ENCODE peak calls at places on chromosomes 16 and 17, in five cellular contexts. K is K562, D is thoracic aorta, Y is kidney, V is colonic mucosa. N is an unnamed sample.

GRCh38 chr17:4944163-4944553 is 4.1 kb downstream of the RNF167 start:
- DNase-seq in V (no peak), D (no peak), Y (no peak), K (no peak), N (no peak)

GRCh38 chr17:64202683-64203430 is 60.2 kb downstream of the TEX2 start:
- DNase-seq in V (no peak), Y (no peak), D (no peak), K (no peak), N (no peak)

GRCh38 chr17:79750650-79751545 is 20.2 kb downstream of the ENPP7 start:
- DNase-seq in Y (peak; percentile 5), K (no peak), D (no peak), V (no peak), N (no peak)

GRCh38 chr17:34114174-34114573 is 140.9 kb upstream of the CCL2 start:
- DNase-seq in V (no peak), D (no peak), Y (no peak), K (no peak), N (no peak)

GRCh38 chr17:75932852-75933251 is 8.0 kb downstream of the FBF1 start:
- DNase-seq in K (no peak), V (no peak), D (no peak), Y (no peak), N (no peak)

GRCh38 chr16:51592535-51592934 is 441.5 kb upstream of the SALL1 start:
- DNase-seq in D (no peak), K (no peak), V (no peak), Y (no peak), N (no peak)

GRCh38 chr16:16143038-16143763 is 80.1 kb downstream of the ABCC6 start:
- DNase-seq in K (peak; percentile 55), V (no peak), Y (peak; percentile 37), D (no peak), N (peak; percentile 32)

GRCh38 chr17:81405382-81406005 is 10.2 kb downstream of the BAHCC1 start:
- DNase-seq in K (no peak), V (no peak), D (peak; percentile 73), Y (peak; percentile 93), N (peak; percentile 59)

GRCh38 chr17:17141860-17142552 is 64.1 kb downstream of the PLD6 start:
- DNase-seq in Y (no peak), V (no peak), K (peak; percentile 76), D (no peak), N (no peak)

GRCh38 chr17:79020631-79021301 is 3.2 kb upstream of the C1QTNF1 start:
- DNase-seq in V (no peak), K (no peak), Y (no peak), D (no peak), N (no peak)

GRCh38 chr17:59105852-59106462 is 723 bp downstream of the TRIM37 start:
- DNase-seq in V (peak; percentile 80), D (peak; percentile 5), Y (peak; percentile 87), K (no peak), N (peak; percentile 82)

GRCh38 chr16:66511615-66512500 is 38.1 kb downstream of the TK2 start:
- DNase-seq in K (peak; percentile 43), V (no peak), D (no peak), Y (no peak), N (no peak)

GRCh38 chr17:2635241-2635640 is 41.8 kb downstream of the PAFAH1B1 start:
- DNase-seq in K (no peak), D (no peak), Y (no peak), V (no peak), N (no peak)

GRCh38 chr17:47621293-47622178 is 28.2 kb upstream of the KPNB1 start:
- DNase-seq in Y (peak; percentile 77), D (no peak), K (no peak), V (no peak), N (no peak)

GRCh38 chr17:43891851-43892671 is 15.3 kb downstream of the MPP2 start:
- DNase-seq in K (no peak), Y (no peak), D (no peak), V (no peak), N (no peak)

GRCh38 chr16:73447850-73448249 is 399.9 kb upstream of the ZFHX3 start:
- DNase-seq in D (no peak), K (no peak), Y (no peak), V (no peak), N (no peak)
- H3K9me3 ChIP-seq in D (peaks cover 16% of the 10 kb centered on the region), K (peaks cover 1% of the 10 kb centered on the region), Y (peaks cover 3% of the 10 kb centered on the region), V (no peaks in the 10 kb centered on the region), N (peaks cover 13% of the 10 kb centered on the region)

DNA sequence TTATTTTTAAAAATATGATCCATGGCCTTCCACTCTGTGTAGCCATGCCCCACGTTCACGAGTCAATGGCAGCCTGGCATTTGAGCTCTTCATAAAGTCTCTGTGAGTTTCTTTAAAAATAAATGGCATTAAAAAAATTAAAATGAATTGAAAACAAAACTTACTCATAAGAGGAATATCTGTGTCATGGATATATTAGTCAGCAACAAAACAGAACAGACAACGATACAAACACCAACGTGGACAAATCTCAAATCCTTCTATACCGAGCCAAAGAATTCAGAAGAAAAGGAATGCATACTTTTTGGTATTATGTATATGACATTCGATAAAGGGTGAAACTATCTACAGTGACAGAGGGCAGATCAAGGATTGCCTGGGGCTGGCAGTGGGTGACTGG is 8.2 kb upstream of the CMIP start:
- DNase-seq in K (no peak), D (no peak), V (no peak), Y (no peak), N (no peak)
- H3K4me1 ChIP-seq in K (peaks cover 6% of the 10 kb centered on the region), D (no peaks in the 10 kb centered on the region), V (no peaks in the 10 kb centered on the region), Y (peaks cover 6% of the 10 kb centered on the region), N (no peaks in the 10 kb centered on the region)

GRCh38 chr16:3467182-3467581 is 23.7 kb downstream of the NAA60 start:
- DNase-seq in K (no peak), D (no peak), V (no peak), Y (peak; percentile 27), N (no peak)

GRCh38 chr16:3467920-3468319 is 24.4 kb downstream of the NAA60 start:
- DNase-seq in V (no peak), D (no peak), Y (no peak), K (no peak), N (no peak)

GRCh38 chr16:3465301-3465700 is 21.8 kb downstream of the NAA60 start:
- DNase-seq in Y (peak; percentile 43), D (no peak), K (no peak), V (no peak), N (no peak)

GRCh38 chr16:3468501-3468900 is 25.0 kb downstream of the NAA60 start:
- DNase-seq in D (no peak), K (no peak), Y (peak; percentile 29), V (no peak), N (no peak)

GRCh38 chr16:3465911-3466584 is 22.6 kb downstream of the NAA60 start:
- DNase-seq in V (no peak), D (no peak), Y (peak; percentile 49), K (no peak), N (no peak)
- H3K9me3 ChIP-seq in V (no peaks in the 10 kb centered on the region), D (no peaks in the 10 kb centered on the region), Y (no peaks in the 10 kb centered on the region), K (no peaks in the 10 kb centered on the region), N (no peaks in the 10 kb centered on the region)

DNA sequence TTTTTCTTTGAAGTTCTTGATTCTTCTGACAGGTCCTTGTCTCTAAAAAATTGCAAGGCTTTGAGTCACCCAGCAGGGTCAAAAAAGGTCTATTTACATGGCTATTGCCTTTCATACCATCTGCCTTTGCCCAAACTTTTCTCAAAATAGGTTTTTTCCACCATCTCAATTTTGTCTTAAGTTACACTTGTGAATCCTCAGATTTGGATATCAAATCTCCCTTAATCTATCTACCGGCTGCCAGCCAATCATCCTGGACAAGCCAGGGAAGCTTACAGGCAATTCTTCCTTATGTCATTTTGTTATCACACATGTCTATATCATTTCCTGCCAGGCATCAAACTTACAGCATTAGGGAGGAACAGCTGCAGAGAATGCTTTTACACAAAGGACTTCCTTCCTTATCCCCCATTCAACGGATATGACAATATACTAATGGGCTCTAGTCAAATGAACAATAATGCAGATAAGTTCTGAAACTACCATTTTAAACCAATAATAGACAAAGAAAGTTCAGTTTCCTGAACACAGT is 104.1 kb upstream of the CORO6 start:
- DNase-seq in V (no peak), Y (no peak), D (no peak), K (peak; percentile 74), N (no peak)
- H3K4me1 ChIP-seq in V (no peaks in the 10 kb centered on the region), Y (peaks cover 13% of the 10 kb centered on the region), D (peaks cover 6% of the 10 kb centered on the region), K (peaks cover 47% of the 10 kb centered on the region), N (peaks cover 5% of the 10 kb centered on the region)

N was measured in mucosa of descending colon.